ENCODE peak calls at places on chromosomes 2 and 18, in four cellular contexts. N, Q, V and U are unnamed samples.

GRCh38 chr2:213253162-213253561 is 31.1 kb upstream of the SPAG16 start:
- DNase-seq in N (no peak), Q (no peak), V (no peak), U (no peak)

GRCh38 chr2:16487686-16488085 is 177.9 kb downstream of the CYRIA start:
- DNase-seq in N (peak), Q (peak), V (no peak), U (peak)

GRCh38 chr2:54657664-54658083 is 65.8 kb upstream of the EML6 start:
- DNase-seq in N (peak), Q (peak), V (peak), U (peak)

GRCh38 chr2:216546231-216546630 is 47.6 kb downstream of the RPL37A start:
- DNase-seq in N (no peak), Q (no peak), V (no peak), U (no peak)

GRCh38 chr2:62375051-62375450 is 130.9 kb downstream of the TMEM17 start:
- DNase-seq in N (no peak), Q (no peak), V (no peak), U (no peak)

GRCh38 chr2:176075476-176075875 is 8.3 kb downstream of the EVX2 start:
- DNase-seq in N (peak), Q (no peak), V (no peak), U (no peak)

GRCh38 chr2:138010890-138011289 is 46.6 kb downstream of the HNMT start:
- DNase-seq in N (no peak), Q (no peak), V (no peak), U (no peak)

GRCh38 chr2:119947535-119947934 is 65.3 kb upstream of the EPB41L5 start:
- DNase-seq in N (no peak), Q (peak), V (no peak), U (no peak)

GRCh38 chr2:20153131-20153851 is 71.6 kb downstream of the SDC1 start:
- DNase-seq in N (no peak), Q (no peak), V (no peak), U (no peak)

GRCh38 chr2:216478791-216479190 is 19.9 kb upstream of the RPL37A start:
- DNase-seq in N (no peak), Q (no peak), V (no peak), U (no peak)

GRCh38 chr2:189698020-189698887 is 23.8 kb downstream of the ANKAR start:
- DNase-seq in N (peak), Q (peak), V (peak), U (peak)

GRCh38 chr2:215313219-215313656 is 1.4 kb downstream of the ATIC start:
- DNase-seq in N (no peak), Q (no peak), V (no peak), U (no peak)

GRCh38 chr2:239279508-239280295 is 121.1 kb downstream of the HDAC4 start:
- DNase-seq in N (no peak), Q (no peak), V (no peak), U (no peak)

GRCh38 chr2:143720093-143720664 is 591.0 kb downstream of the ARHGAP15 start:
- DNase-seq in N (no peak), Q (no peak), V (peak), U (no peak)

GRCh38 chr18:55048892-55049291 is 89.6 kb upstream of the CCDC68 start:
- DNase-seq in N (no peak), Q (peak), V (no peak), U (peak)

GRCh38 chr2:221467610-221468009 is 104.5 kb downstream of the EPHA4 start:
- DNase-seq in N (no peak), Q (peak), V (no peak), U (peak)

GRCh38 chr18:74806700-74807416 is 209.2 kb downstream of the ZNF407 start:
- DNase-seq in N (peak), Q (peak), V (peak), U (peak)

GRCh38 chr2:172246649-172247048 is 143.9 kb upstream of the DLX2 start:
- DNase-seq in N (no peak), Q (peak), V (peak), U (no peak)

GRCh38 chr2:232873292-232873908 is 3.3 kb downstream of the SNORC start:
- DNase-seq in N (no peak), Q (no peak), V (no peak), U (no peak)

GRCh38 chr2:173076557-173077345 is 1.1 kb downstream of the MAP3K20 start:
- DNase-seq in N (peak), Q (peak), V (no peak), U (peak)

GRCh38 chr18:44700652-44701051 is 20.0 kb downstream of the SETBP1 start:
- DNase-seq in N (peak), Q (peak), V (no peak), U (peak)

GRCh38 chr2:120516323-120517314 is 170.7 kb downstream of the INHBB start:
- DNase-seq in N (no peak), Q (peak), V (no peak), U (peak)

GRCh38 chr2:224284134-224284946 is 117.6 kb downstream of the FAM124B start:
- DNase-seq in N (peak), Q (peak), V (peak), U (peak)

GRCh38 chr2:86414996-86415395 is 26.2 kb upstream of the KDM3A start:
- DNase-seq in N (no peak), Q (no peak), V (no peak), U (no peak)

GRCh38 chr2:212970132-212970531 is 181.3 kb downstream of the IKZF2 start:
- DNase-seq in N (no peak), Q (peak), V (no peak), U (peak)

GRCh38 chr2:6214471-6214870 is 522.3 kb downstream of the SOX11 start:
- DNase-seq in N (no peak), Q (no peak), V (no peak), U (no peak)

GRCh38 chr2:134193006-134193405 is 60.9 kb upstream of the MGAT5 start:
- DNase-seq in N (no peak), Q (peak), V (no peak), U (peak)

GRCh38 chr2:163667064-163667887 is 68.5 kb downstream of the FIGN start:
- DNase-seq in N (no peak), Q (peak), V (no peak), U (peak)

GRCh38 chr2:117785740-117786139 is 28.8 kb upstream of the DDX18 start:
- DNase-seq in N (peak), Q (peak), V (peak), U (peak)

GRCh38 chr2:172241219-172241618 is 138.5 kb upstream of the DLX2 start:
- DNase-seq in N (no peak), Q (no peak), V (no peak), U (no peak)

GRCh38 chr2:147649963-147650362 is 194.9 kb upstream of the ACVR2A start:
- DNase-seq in N (no peak), Q (no peak), V (no peak), U (no peak)

GRCh38 chr2:109663721-109664120 is 49.6 kb downstream of the SOWAHC start:
- DNase-seq in N (no peak), Q (peak), V (no peak), U (peak)

GRCh38 chr2:12685145-12685544 is 31.6 kb upstream of the TRIB2 start:
- DNase-seq in N (no peak), Q (no peak), V (no peak), U (no peak)

GRCh38 chr2:177625744-177626655 is 233.4 kb downstream of the AGPS start:
- DNase-seq in N (no peak), Q (peak), V (no peak), U (peak)

GRCh38 chr18:59459352-59460059 is 100.4 kb upstream of the LMAN1 start:
- DNase-seq in N (peak), Q (peak), V (peak), U (peak)

GRCh38 chr2:97693476-97693875 is 19.9 kb upstream of the ZAP70 start:
- DNase-seq in N (no peak), Q (peak), V (no peak), U (no peak)

GRCh38 chr2:236608308-236608564 is 38.6 kb downstream of the ACKR3 start:
- DNase-seq in N (peak), Q (no peak), V (no peak), U (peak)

GRCh38 chr2:236608710-236609109 is 39.1 kb downstream of the ACKR3 start:
- DNase-seq in N (no peak), Q (peak), V (no peak), U (no peak)

GRCh38 chr2:236604971-236605734 is 35.5 kb downstream of the ACKR3 start:
- DNase-seq in N (no peak), Q (no peak), V (no peak), U (no peak)

GRCh38 chr2:236606023-236606422 is 36.4 kb downstream of the ACKR3 start:
- DNase-seq in N (no peak), Q (no peak), V (no peak), U (no peak)

GRCh38 chr2:236607471-236608307 is 38.1 kb downstream of the ACKR3 start:
- DNase-seq in N (peak), Q (peak), V (no peak), U (peak)
- TF ChIP-seq CTCF in N (no peak), Q (peak), V (peak), U (no peak)

GRCh38 chr2:51997571-51997970 is 965.6 kb upstream of the NRXN1 start:
- DNase-seq in N (no peak), Q (peak), V (peak), U (no peak)
- TF ChIP-seq CTCF in N (no peak), Q (peak), V (peak), U (no peak)

DNA sequence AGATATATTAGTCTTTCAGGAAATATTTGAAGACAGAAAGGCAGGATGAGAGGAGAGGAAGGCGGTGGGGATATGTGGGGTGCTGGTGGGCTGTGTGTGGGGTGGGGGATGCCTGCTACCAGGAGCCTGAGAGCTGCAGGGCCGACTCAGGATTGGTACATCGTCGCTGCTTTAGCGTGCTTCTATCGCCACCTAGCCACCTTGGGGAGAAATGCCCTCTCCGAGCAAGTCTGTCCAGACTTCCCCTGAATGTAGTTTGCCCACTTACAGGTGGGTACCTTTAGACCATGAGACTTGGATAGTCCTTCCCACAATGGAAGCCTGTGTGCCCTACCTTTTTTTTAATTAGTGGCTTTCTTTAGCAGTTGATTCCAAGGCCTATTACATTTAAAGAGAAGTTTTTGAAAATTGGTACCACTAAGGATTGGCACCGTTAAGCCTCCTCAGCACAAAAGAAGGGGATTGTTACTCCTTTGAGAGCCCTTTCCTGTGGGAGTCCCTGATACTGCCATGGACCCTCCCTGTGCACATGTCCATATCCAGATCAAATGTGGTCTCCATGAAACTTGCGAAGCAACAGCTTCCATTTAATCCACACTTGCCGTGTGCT is 114.1 kb upstream of the NDUFV2 start:
- DNase-seq in N (peak), Q (peak), V (peak), U (peak)
- TF ChIP-seq CTCF in N (peak), Q (peak), V (peak), U (peak)

GRCh38 chr2:205438241-205438640 is 244.1 kb upstream of the NRP2 start:
- DNase-seq in N (no peak), Q (no peak), V (no peak), U (peak)

GRCh38 chr2:205439621-205440020 is 242.7 kb upstream of the NRP2 start:
- DNase-seq in N (no peak), Q (no peak), V (no peak), U (no peak)

GRCh38 chr2:205435970-205436369 is 246.3 kb upstream of the NRP2 start:
- DNase-seq in N (no peak), Q (no peak), V (no peak), U (peak)
- TF ChIP-seq CTCF in N (no peak), Q (no peak), V (no peak), U (no peak)

GRCh38 chr18:23173912-23174311 is 38.6 kb downstream of the CABLES1 start:
- DNase-seq in N (no peak), Q (no peak), V (no peak), U (no peak)
- TF ChIP-seq CTCF in N (no peak), Q (no peak), V (no peak), U (no peak)

DNA sequence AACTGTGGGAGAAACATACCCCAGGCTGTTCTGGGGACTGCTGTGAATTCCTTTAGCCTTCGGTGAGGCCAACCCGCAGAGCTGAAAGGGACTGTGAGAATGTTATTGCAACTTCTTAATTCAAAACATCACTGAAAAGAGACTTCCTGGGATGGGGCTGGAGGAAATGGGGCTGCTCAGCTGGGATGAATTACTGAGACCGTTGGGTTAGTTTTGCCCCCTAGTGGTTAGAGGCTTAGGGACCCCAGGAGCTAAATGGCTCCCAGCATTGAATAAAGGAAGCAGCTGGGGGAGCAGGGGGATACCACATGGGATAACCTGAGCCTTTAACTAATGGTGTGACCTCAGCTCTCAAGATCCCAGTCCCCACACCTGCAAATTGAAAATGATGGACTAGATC is 941.1 kb upstream of the FANCL start:
- DNase-seq in N (peak), Q (peak), V (no peak), U (peak)
- TF ChIP-seq CTCF in N (peak), Q (peak), V (peak), U (peak)

GRCh38 chr2:241864897-241865213 is 4.7 kb upstream of the RTP5 start:
- DNase-seq in N (no peak), Q (no peak), V (no peak), U (no peak)

GRCh38 chr2:241861264-241861663 is 2.6 kb upstream of the PDCD1 start:
- DNase-seq in N (no peak), Q (no peak), V (no peak), U (no peak)

GRCh38 chr2:241864168-241864896 is 5.2 kb upstream of the RTP5 start:
- DNase-seq in N (no peak), Q (no peak), V (no peak), U (no peak)

GRCh38 chr2:241862093-241862492 is 3.4 kb upstream of the PDCD1 start:
- DNase-seq in N (no peak), Q (no peak), V (no peak), U (no peak)

DNA sequence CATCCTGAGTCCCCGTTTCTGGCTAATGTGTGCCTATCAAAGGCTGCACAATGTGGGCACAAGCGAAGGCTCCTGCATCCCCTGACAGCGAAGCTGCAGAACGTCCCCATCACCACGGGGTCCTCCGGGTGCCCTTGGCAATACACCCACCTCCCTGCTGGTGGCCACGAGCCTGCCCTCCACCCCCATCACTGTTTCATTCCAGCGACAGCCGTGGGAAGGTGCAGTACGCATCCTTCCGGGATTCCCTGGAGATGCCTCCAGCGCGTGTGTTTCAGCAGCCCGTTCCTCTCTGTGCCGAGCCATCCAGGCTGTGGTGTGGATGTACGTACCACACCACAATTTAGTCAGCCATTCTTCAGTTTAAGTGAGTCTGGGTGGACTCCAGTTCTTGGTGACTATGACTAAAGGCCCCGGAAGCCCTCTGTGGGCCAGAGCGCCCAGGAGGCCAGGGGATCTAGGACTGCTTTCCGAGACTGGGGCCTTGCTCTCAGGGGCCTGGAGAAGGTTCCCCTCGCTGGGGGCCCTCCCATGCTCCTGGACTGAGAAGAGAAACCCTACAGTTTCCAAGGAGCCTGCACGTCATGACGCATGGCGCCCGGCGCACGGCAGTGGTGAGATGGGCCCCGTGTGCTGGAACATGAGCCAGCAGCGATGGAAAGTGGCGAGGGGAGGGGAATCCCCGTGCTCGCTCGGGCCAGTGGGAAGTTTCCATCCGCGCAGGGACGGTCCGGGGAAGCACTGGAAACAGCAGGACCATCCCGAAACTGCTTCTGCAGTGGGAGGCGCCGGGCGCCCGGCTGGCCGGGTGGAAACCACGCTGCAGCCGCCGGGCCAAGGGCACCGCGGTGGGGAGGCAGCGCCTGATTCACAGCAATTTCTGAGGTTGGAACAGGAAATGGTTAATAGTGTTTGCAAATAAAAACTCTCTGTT is 4.6 kb upstream of the PDCD1 start:
- DNase-seq in N (no peak), Q (peak), V (no peak), U (peak)
- TF ChIP-seq CTCF in N (no peak), Q (no peak), V (no peak), U (no peak)

DNA sequence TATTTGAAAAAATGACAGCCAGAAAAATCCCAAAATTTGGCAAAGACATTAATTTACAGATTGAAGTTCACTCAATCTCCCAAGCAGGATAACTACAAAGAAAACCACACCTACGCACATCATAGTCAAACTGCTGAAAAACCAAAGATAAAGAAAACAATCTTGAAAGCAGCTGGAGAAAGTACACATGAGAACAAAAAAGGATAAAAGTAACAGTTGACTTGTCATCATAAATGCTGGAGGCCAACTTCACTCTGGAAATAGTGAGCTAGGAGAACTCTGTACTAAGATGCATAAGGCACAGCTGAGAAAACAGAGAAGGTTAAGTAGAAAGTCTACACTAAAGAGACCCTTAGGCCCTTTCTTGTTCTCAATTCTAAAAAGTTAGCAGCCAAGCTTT is 73.1 kb downstream of the TLK1 start:
- DNase-seq in N (no peak), Q (peak), V (no peak), U (no peak)
- TF ChIP-seq CTCF in N (no peak), Q (no peak), V (no peak), U (no peak)

GRCh38 chr2:24147364-24147763 is 24.1 kb downstream of the FAM228B start:
- DNase-seq in N (no peak), Q (no peak), V (no peak), U (no peak)
- TF ChIP-seq CTCF in N (no peak), Q (no peak), V (no peak), U (no peak)

GRCh38 chr2:207744451-207744850 is 25.3 kb downstream of the FZD5 start:
- DNase-seq in N (no peak), Q (no peak), V (no peak), U (no peak)

GRCh38 chr2:207744050-207744449 is 25.7 kb downstream of the FZD5 start:
- DNase-seq in N (no peak), Q (no peak), V (no peak), U (no peak)

GRCh38 chr2:207743514-207743913 is 26.2 kb downstream of the FZD5 start:
- DNase-seq in N (no peak), Q (no peak), V (no peak), U (no peak)

GRCh38 chr2:207747653-207748560 is 21.8 kb downstream of the FZD5 start:
- DNase-seq in N (peak), Q (peak), V (no peak), U (no peak)

GRCh38 chr2:207746131-207746530 is 23.6 kb downstream of the FZD5 start:
- DNase-seq in N (peak), Q (peak), V (peak), U (peak)
- TF ChIP-seq CTCF in N (peak), Q (peak), V (peak), U (peak)